ENCODE peak calls at places on chromosomes 2 and 18, in six cellular contexts. C is H1, Q is K562, M is GM12891, R is GM12878, Y is HepG2. F is an unnamed sample.

GRCh38 chr2:233003658-233004555 is 9.1 kb downstream of the NGEF start:
- DNase-seq in M (no peak), Q (no peak), R (no peak), C (no peak), Y (no peak), F (no peak)

GRCh38 chr2:183383854-183384253 is 259.6 kb downstream of the NUP35 start:
- DNase-seq in R (peak; percentile 12), C (no peak), M (no peak), Q (no peak), Y (no peak), F (no peak)

GRCh38 chr2:116224610-116225009 is 1589.9 kb upstream of the DDX18 start:
- DNase-seq in C (no peak), Q (no peak), Y (no peak), R (no peak), M (no peak), F (no peak)

GRCh38 chr2:232239956-232240681 is 138.4 kb upstream of the ALPP start:
- DNase-seq in M (no peak), Y (no peak), R (no peak), C (no peak), Q (no peak), F (no peak)

GRCh38 chr2:242085941-242086621 is 216.6 kb downstream of the RTP5 start:
- DNase-seq in C (no peak), Q (peak; percentile 4), M (no peak), R (peak; percentile 48), Y (peak; percentile 82), F (no peak)

GRCh38 chr2:51969349-51969748 is 937.4 kb upstream of the NRXN1 start:
- DNase-seq in R (no peak), M (no peak), C (no peak), Y (no peak), Q (no peak), F (no peak)

GRCh38 chr2:52141076-52141475 is 1109.1 kb upstream of the NRXN1 start:
- DNase-seq in C (no peak), Q (no peak), R (no peak), M (no peak), Y (no peak), F (no peak)

GRCh38 chr2:26612034-26612433 is 29.1 kb downstream of the CIB4 start:
- DNase-seq in R (no peak), M (no peak), Q (no peak), C (no peak), Y (no peak), F (no peak)

GRCh38 chr18:6546229-6546628 is 131.5 kb upstream of the L3MBTL4 start:
- DNase-seq in Y (no peak), C (no peak), R (no peak), Q (no peak), M (no peak), F (no peak)

GRCh38 chr2:200877443-200877842 is 11.4 kb downstream of the PPIL3 start:
- DNase-seq in C (no peak), Q (no peak), Y (no peak), M (no peak), R (no peak), F (no peak)

GRCh38 chr2:108536133-108536780 is 2.0 kb downstream of the LIMS1 start:
- DNase-seq in R (no peak), Y (peak; percentile 50), C (no peak), Q (peak; percentile 48), M (no peak), F (no peak)
- TF ChIP-seq POLR2A in R (no peak), Y (no peak), C (no peak), Q (no peak), M (no peak), F (no peak)

GRCh38 chr18:79849328-79850207 is 51.8 kb downstream of the KCNG2 start:
- DNase-seq in C (no peak), Q (no peak), Y (no peak), M (no peak), R (no peak), F (no peak)
- TF ChIP-seq TAF1 in C (no peak), Q (no peak), Y (no peak), M (no peak), R (no peak), F (no peak)

DNA sequence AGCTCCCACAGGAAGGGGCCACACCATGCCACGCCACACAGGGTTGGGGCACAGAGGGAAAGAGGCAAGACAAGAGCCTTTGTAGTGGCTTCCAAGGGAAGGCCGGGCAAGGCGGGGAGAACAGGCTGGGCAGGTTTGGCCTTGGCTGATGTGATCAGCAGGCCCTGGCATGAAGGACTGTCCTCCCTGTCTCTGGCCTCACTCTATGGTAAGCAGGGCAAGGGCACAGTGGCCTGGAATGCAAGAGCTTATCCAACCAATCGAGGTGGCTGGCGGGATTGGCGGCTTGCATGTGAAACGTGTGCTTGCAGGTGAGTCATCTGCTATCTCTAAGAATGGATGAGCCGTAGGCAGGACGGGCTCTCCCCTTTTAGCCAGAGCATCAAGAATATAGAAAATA is 6.4 kb upstream of the ATP9B start:
- DNase-seq in Y (peak; percentile 21), M (no peak), Q (no peak), R (no peak), C (no peak), F (no peak)
- TF ChIP-seq POLR2AphosphoS5 in Y (no peak), M (no peak), Q (no peak), R (no peak), C (no peak), F (no peak)

GRCh38 chr2:27766287-27766661 is 5.2 kb upstream of the MRPL33 start:
- DNase-seq in M (no peak), R (no peak), C (no peak), Y (no peak), Q (no peak), F (no peak)
- TF ChIP-seq POLR2A in M (no peak), R (no peak), C (no peak), Y (no peak), Q (no peak), F (no peak)

DNA sequence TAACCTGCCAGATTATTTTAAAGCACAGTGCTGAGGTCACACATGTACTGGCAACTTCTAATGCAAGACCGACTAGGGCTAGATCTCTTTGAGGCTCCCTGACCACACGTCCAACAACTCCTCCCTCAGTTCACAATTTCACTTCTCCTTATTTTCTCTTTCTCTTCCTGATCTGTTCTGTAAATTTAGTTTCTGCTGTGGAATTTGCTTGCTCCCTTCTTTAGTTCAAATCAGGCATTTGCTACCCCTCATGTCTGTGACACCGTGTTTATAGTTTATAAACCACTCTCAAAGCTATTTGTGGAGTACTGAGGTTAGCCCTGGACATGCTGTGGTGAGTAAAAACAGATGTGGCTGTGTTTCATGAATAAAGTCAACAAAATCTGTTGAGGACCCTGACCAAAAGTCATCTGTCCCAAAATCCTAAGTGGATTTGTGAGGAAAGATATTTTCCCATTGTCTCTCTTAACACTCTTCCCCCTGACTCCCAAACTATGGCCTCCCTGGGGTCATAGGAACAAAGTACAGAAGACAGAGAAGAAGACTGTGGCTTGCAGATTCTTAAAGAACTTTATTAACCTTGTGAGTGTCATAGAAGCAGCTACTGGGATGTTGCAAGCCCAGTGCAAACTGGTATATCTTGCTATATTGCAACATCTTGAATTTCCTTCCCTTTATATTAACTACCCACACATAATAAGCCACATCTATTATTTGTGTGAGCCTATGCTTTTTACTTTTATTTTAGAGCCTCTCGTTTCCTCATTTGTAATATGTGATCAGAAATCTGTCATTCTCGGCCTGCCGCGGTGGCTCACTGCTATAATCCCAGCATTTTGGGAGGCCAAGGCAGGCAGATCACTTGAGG is 3.5 kb upstream of the NAGK start:
- DNase-seq in R (peak; percentile 80), Q (no peak), C (no peak), Y (no peak), M (no peak), F (no peak)
- TF ChIP-seq TAF1 in R (no peak), Q (no peak), C (no peak), Y (no peak), M (no peak), F (no peak)

DNA sequence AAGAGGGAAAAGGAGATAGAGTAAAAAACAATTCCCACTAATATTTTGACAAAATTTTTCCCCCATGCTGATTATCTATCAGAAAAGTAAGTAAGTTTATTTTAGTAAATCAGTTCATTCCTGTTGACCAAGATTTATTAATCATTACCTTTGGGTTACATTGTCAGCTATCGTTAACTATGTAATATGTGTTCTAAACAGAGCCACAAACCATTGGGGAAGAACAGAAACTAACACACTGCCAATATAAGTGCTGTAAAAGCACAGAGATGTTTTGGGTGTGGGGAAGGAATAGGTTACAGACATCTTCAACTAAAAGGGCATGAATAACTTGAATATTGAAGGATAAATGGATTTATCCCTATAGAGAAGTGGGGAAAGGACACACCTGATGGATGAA is 42.5 kb upstream of the ACADL start:
- DNase-seq in C (no peak), Y (no peak), Q (no peak), R (no peak), M (no peak), F (no peak)
- TF ChIP-seq POLR2AphosphoS5 in C (no peak), Y (no peak), Q (no peak), R (no peak), M (no peak), F (no peak)

DNA sequence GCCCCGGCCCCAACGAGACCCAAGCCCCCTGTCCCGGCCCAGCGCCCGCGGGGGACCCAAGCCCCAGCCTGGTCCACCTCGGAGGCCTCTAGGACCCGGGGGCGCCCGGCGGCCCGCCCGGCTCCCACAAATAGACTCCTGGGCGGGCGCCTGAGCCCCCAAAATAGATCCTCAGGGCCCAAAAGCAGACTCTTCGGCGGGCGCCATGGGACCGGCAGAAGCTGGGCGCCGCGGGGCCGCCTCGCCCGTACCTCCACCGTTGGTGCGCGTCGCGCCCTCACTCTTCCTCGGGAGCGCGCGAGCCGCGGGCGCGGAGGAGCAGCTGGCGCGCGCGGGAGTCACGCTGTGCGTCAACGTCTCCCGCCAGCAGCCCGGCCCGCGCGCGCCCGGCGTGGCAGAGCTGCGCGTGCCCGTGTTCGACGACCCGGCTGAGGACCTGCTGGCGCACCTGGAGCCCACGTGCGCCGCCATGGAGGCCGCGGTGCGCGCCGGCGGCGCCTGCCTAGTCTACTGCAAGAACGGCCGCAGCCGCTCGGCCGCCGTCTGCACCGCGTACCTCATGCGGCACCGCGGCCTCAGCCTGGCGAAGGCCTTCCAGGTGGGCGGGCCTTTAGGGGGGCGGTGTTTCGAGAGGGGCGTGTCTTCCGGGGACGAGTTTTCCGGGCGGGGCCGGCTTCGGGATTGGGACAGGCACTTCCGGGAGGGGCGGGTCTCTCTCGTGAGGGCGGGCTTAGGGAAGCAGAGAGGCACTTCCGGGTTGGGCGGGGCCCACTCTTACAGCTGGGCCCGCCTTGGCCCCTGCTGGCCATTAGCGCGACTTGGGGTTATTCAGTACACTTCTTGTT is 545 bp downstream of the DUSP28 start:
- DNase-seq in Y (peak; percentile 97), R (peak; percentile 81), C (peak; percentile 91), Q (peak; percentile 96), M (peak; percentile 82), F (peak; percentile 76)
- TF ChIP-seq POLR2A in Y (peak; percentile 98), R (no peak), C (no peak), Q (peak; percentile 62), M (peak; percentile 82), F (peak; percentile 87)

GRCh38 chr2:9690252-9690651 is 59.5 kb upstream of the YWHAQ start:
- DNase-seq in R (no peak), Q (no peak), C (no peak), Y (no peak), M (no peak), F (no peak)
- TF ChIP-seq TAF1 in R (no peak), Q (no peak), C (no peak), Y (no peak), M (no peak), F (no peak)

F was measured in GM12892.